ENCODE peak calls at places on chromosomes 5 and 9, in seven cellular contexts. One of them, this sample, is unnamed.

GRCh38 chr9:34084562-34084961 is 35.9 kb upstream of the UBAP2 start:
- DNase-seq in mammary epithelial cell: no peak
- DNase-seq in GM23338: no peak
- DNase-seq in PC-3: no peak
- DNase-seq in GM23248: peak; percentile 14
- DNase-seq in fibroblast of lung: no peak
- DNase-seq in H1: no peak
- DNase-seq in this sample: no peak

GRCh38 chr9:91515074-91515687 is 91.5 kb upstream of the NFIL3 start:
- DNase-seq in H1: no peak
- DNase-seq in GM23338: peak; percentile 13
- DNase-seq in PC-3: peak; percentile 11
- DNase-seq in mammary epithelial cell: peak; percentile 60
- DNase-seq in fibroblast of lung: peak; percentile 82
- DNase-seq in GM23248: peak; percentile 97
- DNase-seq in this sample: peak; percentile 65

GRCh38 chr9:135254176-135255032 is 166.9 kb downstream of the OLFM1 start:
- DNase-seq in PC-3: no peak
- DNase-seq in mammary epithelial cell: no peak
- DNase-seq in GM23248: no peak
- DNase-seq in H1: no peak
- DNase-seq in GM23338: no peak
- DNase-seq in fibroblast of lung: no peak
- DNase-seq in this sample: no peak

GRCh38 chr9:38000332-38000731 is 68.7 kb downstream of the SHB start:
- DNase-seq in fibroblast of lung: no peak
- DNase-seq in GM23248: no peak
- DNase-seq in mammary epithelial cell: no peak
- DNase-seq in GM23338: peak; percentile 63
- DNase-seq in H1: no peak
- DNase-seq in PC-3: no peak
- DNase-seq in this sample: no peak

GRCh38 chr5:57166250-57166649 is 7.6 kb upstream of the GPBP1 start:
- DNase-seq in GM23248: no peak
- DNase-seq in mammary epithelial cell: no peak
- DNase-seq in H1: no peak
- DNase-seq in GM23338: no peak
- DNase-seq in fibroblast of lung: no peak
- DNase-seq in PC-3: no peak
- DNase-seq in this sample: no peak

GRCh38 chr5:2836133-2836532 is 84.7 kb upstream of the IRX2 start:
- DNase-seq in H1: no peak
- DNase-seq in GM23248: no peak
- DNase-seq in GM23338: no peak
- DNase-seq in fibroblast of lung: no peak
- DNase-seq in mammary epithelial cell: no peak
- DNase-seq in PC-3: no peak
- DNase-seq in this sample: no peak

GRCh38 chr5:44909009-44909408 is 100.3 kb downstream of the MRPS30 start:
- DNase-seq in H1: no peak
- DNase-seq in PC-3: no peak
- DNase-seq in GM23338: no peak
- DNase-seq in fibroblast of lung: no peak
- DNase-seq in mammary epithelial cell: no peak
- DNase-seq in GM23248: no peak
- DNase-seq in this sample: no peak

GRCh38 chr9:133238272-133238850 is 29.3 kb upstream of the OBP2B start:
- DNase-seq in H1: peak; percentile 92
- DNase-seq in GM23248: peak; percentile 54
- DNase-seq in PC-3: no peak
- DNase-seq in mammary epithelial cell: no peak
- DNase-seq in GM23338: peak; percentile 98
- DNase-seq in fibroblast of lung: peak; percentile 6
- DNase-seq in this sample: peak; percentile 46

GRCh38 chr5:43602456-43602817 is 543 bp upstream of the NNT start:
- DNase-seq in GM23338: peak; percentile 56
- DNase-seq in fibroblast of lung: peak; percentile 45
- DNase-seq in GM23248: peak; percentile 74
- DNase-seq in PC-3: peak; percentile 52
- DNase-seq in mammary epithelial cell: peak; percentile 47
- DNase-seq in H1: no peak
- DNase-seq in this sample: peak; percentile 72

GRCh38 chr9:134730011-134730760 is 88.6 kb downstream of the COL5A1 start:
- DNase-seq in fibroblast of lung: peak; percentile 16
- DNase-seq in GM23248: peak; percentile 56
- DNase-seq in mammary epithelial cell: no peak
- DNase-seq in GM23338: no peak
- DNase-seq in PC-3: no peak
- DNase-seq in H1: no peak
- DNase-seq in this sample: no peak

GRCh38 chr5:153148624-153148976 is 341.9 kb upstream of the GRIA1 start:
- DNase-seq in GM23338: no peak
- DNase-seq in H1: no peak
- DNase-seq in mammary epithelial cell: no peak
- DNase-seq in fibroblast of lung: no peak
- DNase-seq in GM23248: no peak
- DNase-seq in PC-3: no peak
- DNase-seq in this sample: no peak

GRCh38 chr5:148979104-148979723 is 83.6 kb downstream of the SH3TC2 start:
- DNase-seq in fibroblast of lung: no peak
- DNase-seq in PC-3: peak; percentile 95
- DNase-seq in GM23338: no peak
- DNase-seq in GM23248: peak; percentile 42
- DNase-seq in H1: no peak
- DNase-seq in mammary epithelial cell: peak; percentile 74
- DNase-seq in this sample: no peak

GRCh38 chr5:126348855-126349635 is 74.2 kb upstream of the GRAMD2B start:
- DNase-seq in PC-3: no peak
- DNase-seq in GM23338: peak; percentile 50
- DNase-seq in GM23248: no peak
- DNase-seq in fibroblast of lung: no peak
- DNase-seq in mammary epithelial cell: no peak
- DNase-seq in H1: no peak
- DNase-seq in this sample: peak; percentile 4

GRCh38 chr9:115938479-115938878 is 215.1 kb upstream of the PAPPA start:
- DNase-seq in GM23338: no peak
- DNase-seq in H1: no peak
- DNase-seq in fibroblast of lung: no peak
- DNase-seq in PC-3: no peak
- DNase-seq in mammary epithelial cell: no peak
- DNase-seq in GM23248: no peak
- DNase-seq in this sample: no peak

GRCh38 chr5:13973724-13974123 is 29.2 kb upstream of the DNAH5 start:
- DNase-seq in H1: no peak
- DNase-seq in fibroblast of lung: no peak
- DNase-seq in GM23338: no peak
- DNase-seq in PC-3: no peak
- DNase-seq in mammary epithelial cell: no peak
- DNase-seq in GM23248: no peak
- DNase-seq in this sample: no peak

DNA sequence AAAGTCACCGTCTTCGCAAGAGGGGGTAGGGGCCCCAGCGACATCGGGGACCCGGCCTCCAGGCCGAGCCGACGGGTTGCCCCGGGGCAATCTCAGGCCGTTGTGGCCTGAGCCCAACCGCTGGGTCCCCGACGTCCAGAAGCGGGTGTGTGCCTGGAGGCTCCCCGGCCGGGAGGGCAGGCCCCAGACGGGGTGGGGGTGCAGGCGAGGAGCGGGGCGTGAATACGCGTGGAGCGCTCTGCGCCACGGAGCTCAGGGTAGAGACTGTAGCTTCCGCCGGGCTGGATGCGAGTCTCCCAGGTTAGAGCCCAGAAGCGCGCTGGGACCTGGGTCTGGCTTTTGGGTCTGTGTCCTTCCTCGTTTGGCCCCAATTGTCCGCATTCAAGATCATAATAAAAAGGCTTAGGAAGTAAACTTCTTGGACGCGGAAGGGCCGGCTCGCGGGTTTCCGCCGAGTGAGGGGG is 3.5 kb downstream of the BARX1 start:
- DNase-seq in H1: no peak
- DNase-seq in GM23338: peak; percentile 31
- DNase-seq in mammary epithelial cell: no peak
- DNase-seq in PC-3: no peak
- DNase-seq in GM23248: no peak
- DNase-seq in fibroblast of lung: no peak
- DNase-seq in this sample: no peak
- TF ChIP-seq EZH2 in H1: peak; percentile 87
- TF ChIP-seq EZH2 in GM23338: peak; percentile 81
- TF ChIP-seq EZH2 in mammary epithelial cell: peak; percentile 20
- TF ChIP-seq EZH2 in PC-3: no peak
- TF ChIP-seq EZH2 in GM23248: no peak
- TF ChIP-seq EZH2 in fibroblast of lung: peak; percentile 33
- TF ChIP-seq EZH2 in this sample: peak; percentile 73

GRCh38 chr9:73152953-73153352 is 1.3 kb downstream of the ANXA1 start:
- DNase-seq in mammary epithelial cell: no peak
- DNase-seq in GM23248: peak; percentile 72
- DNase-seq in PC-3: peak; percentile 39
- DNase-seq in GM23338: no peak
- DNase-seq in H1: no peak
- DNase-seq in fibroblast of lung: no peak
- DNase-seq in this sample: no peak
- H3K4me3 ChIP-seq in mammary epithelial cell: peak overlapping the region; percentile 97
- H3K4me3 ChIP-seq in GM23248: peak overlapping the region; percentile 100
- H3K4me3 ChIP-seq in PC-3: peak overlapping the region; percentile 86
- H3K4me3 ChIP-seq in GM23338: no peak overlapping the region
- H3K4me3 ChIP-seq in H1: no peak overlapping the region
- H3K4me3 ChIP-seq in fibroblast of lung: peak overlapping the region; percentile 96
- H3K4me3 ChIP-seq in this sample: peak overlapping the region; percentile 65

DNA sequence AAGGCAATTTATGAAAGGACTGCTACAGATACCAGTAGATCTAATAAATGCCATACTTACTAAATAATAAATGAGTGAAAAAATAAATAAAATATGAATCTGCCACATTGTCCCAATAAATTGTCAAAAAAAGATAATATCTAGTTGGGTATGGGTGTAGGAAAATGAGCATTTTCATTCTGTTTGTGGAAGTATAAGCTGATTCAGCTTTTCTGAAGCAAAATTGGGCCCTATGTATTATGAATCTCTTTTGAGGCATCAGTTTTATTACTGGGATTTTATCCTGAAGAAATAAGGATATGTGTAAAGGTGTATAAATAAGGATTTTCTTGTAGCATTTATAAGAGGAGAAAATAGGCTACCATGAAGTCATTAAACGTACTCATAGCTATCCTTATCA is 46.1 kb downstream of the CAVIN4 start:
- DNase-seq in GM23338: no peak
- DNase-seq in mammary epithelial cell: no peak
- DNase-seq in fibroblast of lung: no peak
- DNase-seq in H1: no peak
- DNase-seq in GM23248: no peak
- DNase-seq in PC-3: no peak
- DNase-seq in this sample: no peak
- TF ChIP-seq EZH2 in GM23338: no peak
- TF ChIP-seq EZH2 in mammary epithelial cell: no peak
- TF ChIP-seq EZH2 in fibroblast of lung: no peak
- TF ChIP-seq EZH2 in H1: no peak
- TF ChIP-seq EZH2 in GM23248: no peak
- TF ChIP-seq EZH2 in PC-3: no peak
- TF ChIP-seq EZH2 in this sample: no peak

GRCh38 chr5:140868721-140869554 is at the start of gene PCDHA11:
- DNase-seq in GM23338: peak; percentile 87
- DNase-seq in PC-3: no peak
- DNase-seq in H1: no peak
- DNase-seq in GM23248: peak; percentile 2
- DNase-seq in mammary epithelial cell: no peak
- DNase-seq in fibroblast of lung: no peak
- DNase-seq in this sample: peak; percentile 85
- H3K4me3 ChIP-seq in GM23338: peak within 1 kb of the TSS; percentile 59
- H3K4me3 ChIP-seq in PC-3: no peak within 1 kb of the TSS
- H3K4me3 ChIP-seq in H1: peak within 1 kb of the TSS; percentile 56
- H3K4me3 ChIP-seq in GM23248: no peak within 1 kb of the TSS
- H3K4me3 ChIP-seq in mammary epithelial cell: peak within 1 kb of the TSS; percentile 41
- H3K4me3 ChIP-seq in fibroblast of lung: no peak within 1 kb of the TSS
- H3K4me3 ChIP-seq in this sample: peak within 1 kb of the TSS; percentile 55

GRCh38 chr5:138753794-138754698 is 821 bp downstream of the CTNNA1 start:
- DNase-seq in fibroblast of lung: peak; percentile 93
- DNase-seq in GM23338: peak; percentile 75
- DNase-seq in GM23248: peak; percentile 95
- DNase-seq in mammary epithelial cell: peak; percentile 73
- DNase-seq in H1: no peak
- DNase-seq in PC-3: peak; percentile 78
- DNase-seq in this sample: peak; percentile 84
- TF ChIP-seq EZH2 in fibroblast of lung: no peak
- TF ChIP-seq EZH2 in GM23338: no peak
- TF ChIP-seq EZH2 in GM23248: no peak
- TF ChIP-seq EZH2 in mammary epithelial cell: no peak
- TF ChIP-seq EZH2 in H1: no peak
- TF ChIP-seq EZH2 in PC-3: no peak
- TF ChIP-seq EZH2 in this sample: no peak

GRCh38 chr5:80078921-80079320 is 43.8 kb downstream of the THBS4 start:
- DNase-seq in H1: no peak
- DNase-seq in GM23248: no peak
- DNase-seq in mammary epithelial cell: no peak
- DNase-seq in GM23338: no peak
- DNase-seq in PC-3: no peak
- DNase-seq in fibroblast of lung: no peak
- DNase-seq in this sample: no peak

GRCh38 chr5:80082221-80082620 is 47.1 kb downstream of the THBS4 start:
- DNase-seq in GM23338: no peak
- DNase-seq in H1: no peak
- DNase-seq in GM23248: no peak
- DNase-seq in mammary epithelial cell: no peak
- DNase-seq in PC-3: no peak
- DNase-seq in fibroblast of lung: no peak
- DNase-seq in this sample: no peak

GRCh38 chr5:80082731-80083114 is 47.6 kb downstream of the THBS4 start:
- DNase-seq in GM23338: peak; percentile 89
- DNase-seq in H1: peak; percentile 39
- DNase-seq in mammary epithelial cell: peak; percentile 29
- DNase-seq in GM23248: peak; percentile 94
- DNase-seq in PC-3: peak; percentile 73
- DNase-seq in fibroblast of lung: peak; percentile 77
- DNase-seq in this sample: peak; percentile 92

GRCh38 chr5:80077317-80077716 is 42.2 kb downstream of the THBS4 start:
- DNase-seq in PC-3: no peak
- DNase-seq in GM23248: no peak
- DNase-seq in fibroblast of lung: no peak
- DNase-seq in GM23338: no peak
- DNase-seq in H1: no peak
- DNase-seq in mammary epithelial cell: no peak
- DNase-seq in this sample: no peak

GRCh38 chr5:80083115-80083890 is 48.2 kb downstream of the THBS4 start:
- DNase-seq in GM23338: peak; percentile 92
- DNase-seq in PC-3: peak; percentile 76
- DNase-seq in mammary epithelial cell: peak; percentile 52
- DNase-seq in fibroblast of lung: peak; percentile 76
- DNase-seq in H1: no peak
- DNase-seq in GM23248: peak; percentile 94
- DNase-seq in this sample: peak; percentile 87
- H3K4me3 ChIP-seq in GM23338: no peak overlapping the region
- H3K4me3 ChIP-seq in PC-3: peak overlapping the region; percentile 62
- H3K4me3 ChIP-seq in mammary epithelial cell: no peak overlapping the region
- H3K4me3 ChIP-seq in fibroblast of lung: peak overlapping the region; percentile 24
- H3K4me3 ChIP-seq in H1: no peak overlapping the region
- H3K4me3 ChIP-seq in GM23248: peak overlapping the region; percentile 72
- H3K4me3 ChIP-seq in this sample: peak overlapping the region; percentile 33